ENCODE peak calls at places on chromosomes 1 and 21, in four cellular contexts. T is upper lobe of right lung, Z is tibial artery, P is AG10803. V is an unnamed sample.

GRCh38 chr1:59422921-59423575 is 126.2 kb downstream of the FGGY start:
- DNase-seq in T (peak), P (peak), Z (peak), V (peak)

GRCh38 chr1:93701619-93702018 is 20.0 kb upstream of the BCAR3 start:
- DNase-seq in P (peak), Z (no peak), T (peak), V (peak)

GRCh38 chr1:202291961-202292712 is 49.6 kb downstream of the UBE2T start:
- DNase-seq in P (peak), Z (no peak), T (no peak), V (no peak)

GRCh38 chr21:15004721-15005370 is 60.0 kb downstream of the NRIP1 start:
- DNase-seq in Z (no peak), P (peak), T (no peak), V (no peak)

GRCh38 chr1:230891413-230891812 is 23.1 kb upstream of the C1orf198 start:
- DNase-seq in P (peak), Z (no peak), T (no peak), V (no peak)

GRCh38 chr21:36209626-36210171 is 53.1 kb downstream of the DOP1B start:
- DNase-seq in P (peak), T (no peak), Z (no peak), V (no peak)

GRCh38 chr1:3061566-3061965 is 7.4 kb upstream of the PRDM16 start:
- DNase-seq in T (peak), P (no peak), Z (no peak), V (no peak)

GRCh38 chr1:186648606-186649005 is 31.6 kb downstream of the PTGS2 start:
- DNase-seq in Z (no peak), P (no peak), T (no peak), V (no peak)

GRCh38 chr1:216742625-216743024 is 19.4 kb upstream of the ESRRG start:
- DNase-seq in Z (no peak), P (no peak), T (no peak), V (no peak)

GRCh38 chr1:63593887-63594617 is 841 bp downstream of the PGM1 start:
- DNase-seq in P (peak), T (peak), Z (peak), V (peak)

GRCh38 chr1:179177182-179177581 is 52.3 kb downstream of the ABL2 start:
- DNase-seq in P (peak), Z (no peak), T (no peak), V (no peak)

GRCh38 chr1:92907949-92908684 is 53.1 kb downstream of the DIPK1A start:
- DNase-seq in P (no peak), T (no peak), Z (no peak), V (no peak)

GRCh38 chr1:17531682-17532487 is 7.6 kb upstream of the ARHGEF10L start:
- DNase-seq in Z (peak), P (peak), T (no peak), V (peak)

GRCh38 chr1:110948038-110948810 is 15.5 kb downstream of the LRIF1 start:
- DNase-seq in T (no peak), Z (no peak), P (peak), V (no peak)

GRCh38 chr1:27360159-27361043 is 6.4 kb downstream of the MAP3K6 start:
- DNase-seq in Z (no peak), T (peak), P (no peak), V (no peak)

GRCh38 chr1:6584126-6585080 is 4.6 kb downstream of the ZBTB48 start:
- DNase-seq in T (no peak), P (no peak), Z (no peak), V (no peak)

GRCh38 chr1:111570781-111571181 is 48.8 kb upstream of the RAP1A start:
- DNase-seq in Z (no peak), P (no peak), T (no peak), V (peak)

GRCh38 chr1:54372978-54373377 is 33.2 kb downstream of the SSBP3 start:
- DNase-seq in P (no peak), T (no peak), Z (no peak), V (no peak)

GRCh38 chr1:157004286-157004685 is 41.3 kb downstream of the ARHGEF11 start:
- DNase-seq in T (no peak), Z (no peak), P (peak), V (no peak)

GRCh38 chr1:23889074-23889473 is 21.0 kb upstream of the FUCA1 start:
- DNase-seq in P (no peak), Z (no peak), T (no peak), V (no peak)

GRCh38 chr1:223831755-223832636 is 13.8 kb downstream of the TP53BP2 start:
- DNase-seq in Z (no peak), P (peak), T (no peak), V (no peak)

GRCh38 chr1:38111589-38111988 is 65.0 kb upstream of the POU3F1 start:
- DNase-seq in Z (no peak), T (no peak), P (no peak), V (no peak)

GRCh38 chr1:155173478-155174333 is at the start of gene TRIM46:
- DNase-seq in Z (no peak), P (peak), T (peak), V (no peak)
- TF ChIP-seq CTCF in Z (no peak), P (no peak), T (no peak), V (no peak)

GRCh38 chr21:34047835-34048234 is 25.5 kb upstream of the MRPS6 start:
- DNase-seq in Z (no peak), P (no peak), T (no peak), V (no peak)

GRCh38 chr21:34042735-34043134 is 30.6 kb upstream of the MRPS6 start:
- DNase-seq in Z (no peak), P (no peak), T (no peak), V (no peak)

GRCh38 chr21:34052171-34052570 is 21.2 kb upstream of the MRPS6 start:
- DNase-seq in T (no peak), Z (no peak), P (no peak), V (no peak)

GRCh38 chr21:34043333-34043732 is 30.0 kb upstream of the MRPS6 start:
- DNase-seq in P (no peak), Z (no peak), T (no peak), V (no peak)

GRCh38 chr21:34046917-34047316 is 26.5 kb upstream of the MRPS6 start:
- DNase-seq in Z (no peak), P (no peak), T (no peak), V (no peak)
- H3K4me3 ChIP-seq in Z (no peak), P (no peak), T (no peak), V (no peak)

GRCh38 chr1:72282690-72283203 is 408 bp upstream of the NEGR1 start:
- DNase-seq in Z (peak), P (peak), T (peak), V (peak)
- TF ChIP-seq CTCF in Z (peak), P (no peak), T (no peak), V (no peak)

GRCh38 chr1:14946011-14946359 is 207.6 kb upstream of the TMEM51 start:
- DNase-seq in T (no peak), Z (no peak), P (no peak), V (no peak)
- H3K4me3 ChIP-seq in T (peak), Z (peak), P (peak), V (peak)

GRCh38 chr1:236345728-236346127 is 48.4 kb upstream of the EDARADD start:
- DNase-seq in P (no peak), T (no peak), Z (no peak), V (no peak)
- TF ChIP-seq CTCF in P (no peak), T (no peak), Z (no peak), V (no peak)

V was measured in ascending aorta.